ENCODE peak calls at places on chromosomes 2 and 18, in seven cellular contexts. F is left ventricle myocardium inferior, S is Caco-2, V is stomach, C is HCT116, I is MM.1S, R is heart left ventricle. J is an unnamed sample.

GRCh38 chr2:147989809-147990403 is 30.6 kb downstream of the ORC4 start:
- DNase-seq in I (peak; percentile 50), V (no peak), F (no peak), S (peak; percentile 24), C (peak; percentile 18), R (no peak), J (no peak)

GRCh38 chr18:13233746-13234527 is 15.4 kb downstream of the LDLRAD4 start:
- DNase-seq in F (no peak), V (no peak), R (no peak), C (no peak), I (no peak), S (no peak), J (no peak)

GRCh38 chr2:218744615-218745014 is 34.0 kb downstream of the TTLL4 start:
- DNase-seq in S (no peak), V (no peak), C (no peak), R (no peak), F (no peak), I (no peak), J (no peak)

GRCh38 chr18:3998698-3999333 is 456.3 kb downstream of the DLGAP1 start:
- DNase-seq in C (peak; percentile 43), V (no peak), S (peak; percentile 38), I (peak; percentile 41), F (no peak), R (peak; percentile 26), J (no peak)

GRCh38 chr2:134335601-134336000 is 81.7 kb downstream of the MGAT5 start:
- DNase-seq in V (no peak), S (no peak), R (no peak), F (no peak), C (no peak), I (no peak), J (no peak)

GRCh38 chr2:127506502-127506901 is 19.8 kb downstream of the IWS1 start:
- DNase-seq in S (no peak), R (no peak), C (no peak), I (no peak), V (no peak), F (no peak), J (no peak)

GRCh38 chr2:48551548-48551947 is 21.6 kb downstream of the STON1 start:
- DNase-seq in V (no peak), C (no peak), F (no peak), S (no peak), I (no peak), R (no peak), J (no peak)

GRCh38 chr2:71226391-71226964 is 425 bp downstream of the PAIP2B start:
- DNase-seq in V (peak; percentile 63), R (peak; percentile 44), S (peak; percentile 50), F (peak; percentile 25), C (no peak), I (peak; percentile 11), J (peak; percentile 26)

GRCh38 chr2:135963841-135964240 is 21.6 kb downstream of the DARS1 start:
- DNase-seq in C (peak; percentile 37), S (no peak), F (no peak), V (no peak), I (no peak), R (no peak), J (no peak)

GRCh38 chr2:179106342-179107178 is 56.6 kb upstream of the CCDC141 start:
- DNase-seq in C (peak; percentile 83), F (no peak), S (peak; percentile 15), V (peak; percentile 44), I (no peak), R (peak; percentile 25), J (no peak)

GRCh38 chr2:85246348-85246747 is 81.4 kb downstream of the TGOLN2 start:
- DNase-seq in S (no peak), R (no peak), I (no peak), F (no peak), V (no peak), C (no peak), J (no peak)

GRCh38 chr2:178320011-178320410 is 125.7 kb downstream of the OSBPL6 start:
- DNase-seq in R (no peak), I (no peak), S (no peak), C (no peak), V (no peak), F (no peak), J (no peak)

GRCh38 chr2:28753043-28753683 is 1.5 kb downstream of the PPP1CB start:
- DNase-seq in S (peak; percentile 81), I (peak; percentile 61), F (peak; percentile 41), R (peak; percentile 37), V (peak; percentile 73), C (peak; percentile 42), J (peak; percentile 56)

GRCh38 chr2:67485431-67485830 is 88.3 kb downstream of the ETAA1 start:
- DNase-seq in V (no peak), R (no peak), I (no peak), F (no peak), S (no peak), C (no peak), J (no peak)

GRCh38 chr2:240618776-240619175 is 6.5 kb upstream of the GPR35 start:
- DNase-seq in V (no peak), I (no peak), C (no peak), R (no peak), F (no peak), S (no peak), J (no peak)

GRCh38 chr2:163347982-163348842 is 387.6 kb downstream of the FIGN start:
- DNase-seq in R (peak; percentile 76), V (peak; percentile 65), F (peak; percentile 75), I (no peak), C (peak; percentile 52), S (peak; percentile 15), J (no peak)

GRCh38 chr2:222823183-222823915 is 37.5 kb upstream of the ACSL3 start:
- DNase-seq in I (no peak), V (no peak), S (no peak), R (peak; percentile 21), F (no peak), C (no peak), J (no peak)

GRCh38 chr2:172336681-172337080 is 90.7 kb upstream of the ITGA6 start:
- DNase-seq in R (no peak), C (no peak), S (no peak), V (no peak), F (no peak), I (no peak), J (no peak)

GRCh38 chr2:239599299-239599698 is 198.5 kb upstream of the HDAC4 start:
- DNase-seq in S (no peak), V (peak; percentile 21), F (no peak), R (no peak), C (no peak), I (no peak), J (no peak)

GRCh38 chr2:207770602-207771404 is 1.1 kb upstream of the FZD5 start:
- DNase-seq in R (no peak), I (peak; percentile 49), S (no peak), V (no peak), C (no peak), F (no peak), J (no peak)

GRCh38 chr2:217993817-217994459 is 8.9 kb downstream of the TNS1 start:
- DNase-seq in R (peak; percentile 76), F (peak; percentile 70), I (peak; percentile 27), S (peak; percentile 79), C (no peak), V (peak; percentile 78), J (peak; percentile 49)

GRCh38 chr2:179186126-179186525 is 78.5 kb downstream of the SESTD1 start:
- DNase-seq in F (no peak), I (no peak), C (no peak), R (no peak), S (no peak), V (no peak), J (no peak)

GRCh38 chr2:10564876-10565425 is 116.8 kb upstream of the ODC1 start:
- DNase-seq in C (no peak), R (no peak), I (no peak), V (no peak), F (no peak), S (no peak), J (no peak)

GRCh38 chr2:158191076-158191566 is 89.4 kb downstream of the UPP2 start:
- DNase-seq in C (peak; percentile 13), I (peak; percentile 72), S (no peak), F (no peak), R (no peak), V (no peak), J (no peak)
- TF ChIP-seq CTCF in C (no peak), I (no peak), S (no peak), F (no peak), R (no peak), V (no peak), J (no peak)

GRCh38 chr2:238257786-238258700 is 18.2 kb upstream of the HES6 start:
- DNase-seq in S (no peak), I (no peak), F (no peak), V (no peak), R (no peak), C (no peak), J (no peak)
- H3K36me3 ChIP-seq in S (no peaks in the 10 kb centered on the region), I (no peaks in the 10 kb centered on the region), F (peaks cover 71% of the 10 kb centered on the region), V (peaks cover 99% of the 10 kb centered on the region), R (peaks cover 98% of the 10 kb centered on the region), C (peaks cover 16% of the 10 kb centered on the region), J (peaks cover 14% of the 10 kb centered on the region)

GRCh38 chr18:44894011-44894410 is 213.3 kb downstream of the SETBP1 start:
- DNase-seq in F (no peak), I (no peak), R (no peak), V (no peak), C (no peak), S (no peak), J (no peak)

GRCh38 chr18:44895176-44895798 is 214.6 kb downstream of the SETBP1 start:
- DNase-seq in S (peak; percentile 53), I (peak; percentile 31), C (no peak), R (peak; percentile 43), F (peak; percentile 28), V (peak; percentile 57), J (no peak)

GRCh38 chr18:44897445-44898215 is 216.9 kb downstream of the SETBP1 start:
- DNase-seq in V (no peak), I (no peak), C (no peak), F (no peak), R (no peak), S (no peak), J (no peak)

GRCh38 chr18:44898536-44898935 is 217.8 kb downstream of the SETBP1 start:
- DNase-seq in S (no peak), V (no peak), R (no peak), I (no peak), F (no peak), C (no peak), J (no peak)

DNA sequence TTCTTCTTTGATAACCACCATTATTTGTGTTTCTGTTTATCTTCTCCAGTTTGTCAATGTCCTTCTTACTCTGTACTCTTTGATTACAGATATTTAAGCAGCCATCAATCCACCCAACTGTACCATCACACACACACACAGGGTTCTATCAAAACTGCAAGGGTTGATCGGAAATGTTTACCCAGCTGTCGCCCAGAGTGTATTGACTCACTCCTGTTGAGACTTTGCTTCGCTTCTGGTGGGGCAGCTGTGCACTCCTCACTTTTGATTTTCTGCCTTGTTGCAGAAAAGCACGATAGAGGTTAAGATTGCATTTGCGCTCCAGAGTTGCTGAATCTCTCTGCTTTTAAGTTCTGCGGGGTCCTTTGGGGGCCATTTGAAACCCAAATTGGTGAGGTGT is 216.1 kb downstream of the SETBP1 start:
- DNase-seq in I (no peak), V (no peak), F (no peak), C (no peak), S (no peak), R (no peak), J (no peak)
- H3K4me1 ChIP-seq in I (peaks cover 3% of the 10 kb centered on the region), V (peaks cover 13% of the 10 kb centered on the region), F (peaks cover 23% of the 10 kb centered on the region), C (no peaks in the 10 kb centered on the region), S (no peaks in the 10 kb centered on the region), R (no peaks in the 10 kb centered on the region), J (no peaks in the 10 kb centered on the region)

DNA sequence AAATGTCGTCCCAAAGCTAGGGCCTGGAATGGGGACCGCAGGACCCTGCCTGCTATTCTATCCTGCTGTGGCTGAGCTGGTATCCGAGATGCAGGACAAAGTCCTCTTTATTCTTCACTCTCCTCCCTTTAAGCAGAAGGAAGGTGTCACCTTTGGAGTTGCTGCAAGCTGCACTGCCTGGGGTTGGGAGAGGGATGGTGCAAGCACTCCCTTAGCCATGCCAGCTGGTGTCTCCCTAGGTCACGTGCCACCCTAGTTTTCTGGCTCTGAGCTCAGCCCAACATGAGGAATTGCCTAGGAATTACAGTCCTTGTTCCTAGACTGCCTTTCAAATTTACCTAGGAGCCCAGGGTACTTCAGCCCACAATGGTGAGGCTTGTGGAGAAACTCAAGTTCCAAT is 21.4 kb upstream of the FAM228A start:
- DNase-seq in F (no peak), I (no peak), R (no peak), C (no peak), S (no peak), V (no peak), J (no peak)
- TF ChIP-seq CTCF in F (no peak), I (no peak), R (no peak), C (no peak), S (no peak), V (no peak), J (no peak)

J was measured in CD8-positive, alpha-beta T cell.